ENCODE peak calls at places on chromosomes 3 and 15, in nine cellular contexts. One of them, this sample, is unnamed.
A peak's percentile ranks its signal among the peaks of the same experiment; 100 is the strongest.

GRCh38 chr3:46904303-46905190 is 27.0 kb downstream of the PTH1R start:
- DNase-seq in stimulated activated CD8-positive, alpha-beta memory T cell treated with anti-CD3 and anti-CD28 coated beads, Interleukin-7, amount 100 ng/mL, for 24 hours: no peak
- DNase-seq in amniotic epithelial cell: no peak
- DNase-seq in RPMI7951: no peak
- DNase-seq in SK-N-MC: no peak
- DNase-seq in heart left ventricle: no peak
- DNase-seq in mucosa of descending colon: no peak
- DNase-seq in T-helper 1 cell: no peak
- DNase-seq in GM12864: no peak
- DNase-seq in this sample: peak; percentile 64

GRCh38 chr3:127637971-127638370 is 9.0 kb downstream of the PODXL2 start:
- DNase-seq in stimulated activated CD8-positive, alpha-beta memory T cell treated with anti-CD3 and anti-CD28 coated beads, Interleukin-7, amount 100 ng/mL, for 24 hours: no peak
- DNase-seq in amniotic epithelial cell: no peak
- DNase-seq in RPMI7951: no peak
- DNase-seq in SK-N-MC: no peak
- DNase-seq in heart left ventricle: no peak
- DNase-seq in mucosa of descending colon: no peak
- DNase-seq in T-helper 1 cell: no peak
- DNase-seq in GM12864: no peak
- DNase-seq in this sample: no peak

GRCh38 chr3:14386254-14386653 is 16.2 kb upstream of the SLC6A6 start:
- DNase-seq in stimulated activated CD8-positive, alpha-beta memory T cell treated with anti-CD3 and anti-CD28 coated beads, Interleukin-7, amount 100 ng/mL, for 24 hours: no peak
- DNase-seq in amniotic epithelial cell: no peak
- DNase-seq in RPMI7951: no peak
- DNase-seq in SK-N-MC: no peak
- DNase-seq in heart left ventricle: no peak
- DNase-seq in mucosa of descending colon: no peak
- DNase-seq in T-helper 1 cell: no peak
- DNase-seq in GM12864: no peak
- DNase-seq in this sample: no peak

GRCh38 chr15:92648190-92648875 is 7.2 kb downstream of the FAM174B start:
- DNase-seq in stimulated activated CD8-positive, alpha-beta memory T cell treated with anti-CD3 and anti-CD28 coated beads, Interleukin-7, amount 100 ng/mL, for 24 hours: no peak
- DNase-seq in amniotic epithelial cell: no peak
- DNase-seq in RPMI7951: no peak
- DNase-seq in SK-N-MC: no peak
- DNase-seq in heart left ventricle: no peak
- DNase-seq in mucosa of descending colon: peak; percentile 22
- DNase-seq in T-helper 1 cell: no peak
- DNase-seq in GM12864: no peak
- DNase-seq in this sample: no peak

GRCh38 chr3:17183951-17184550 is 299.3 kb downstream of the PLCL2 start:
- DNase-seq in stimulated activated CD8-positive, alpha-beta memory T cell treated with anti-CD3 and anti-CD28 coated beads, Interleukin-7, amount 100 ng/mL, for 24 hours: no peak
- DNase-seq in amniotic epithelial cell: peak; percentile 56
- DNase-seq in RPMI7951: peak; percentile 72
- DNase-seq in SK-N-MC: no peak
- DNase-seq in heart left ventricle: no peak
- DNase-seq in mucosa of descending colon: no peak
- DNase-seq in T-helper 1 cell: no peak
- DNase-seq in GM12864: no peak
- DNase-seq in this sample: no peak

GRCh38 chr3:58630081-58630709 is 36.4 kb downstream of the FAM3D start:
- DNase-seq in stimulated activated CD8-positive, alpha-beta memory T cell treated with anti-CD3 and anti-CD28 coated beads, Interleukin-7, amount 100 ng/mL, for 24 hours: peak; percentile 38
- DNase-seq in amniotic epithelial cell: peak; percentile 55
- DNase-seq in RPMI7951: peak; percentile 55
- DNase-seq in SK-N-MC: no peak
- DNase-seq in heart left ventricle: peak; percentile 62
- DNase-seq in mucosa of descending colon: peak; percentile 82
- DNase-seq in T-helper 1 cell: peak; percentile 49
- DNase-seq in GM12864: no peak
- DNase-seq in this sample: peak; percentile 62

GRCh38 chr3:122975163-122975923 is 52.2 kb downstream of the SEMA5B start:
- DNase-seq in stimulated activated CD8-positive, alpha-beta memory T cell treated with anti-CD3 and anti-CD28 coated beads, Interleukin-7, amount 100 ng/mL, for 24 hours: no peak
- DNase-seq in amniotic epithelial cell: peak; percentile 97
- DNase-seq in RPMI7951: peak; percentile 93
- DNase-seq in SK-N-MC: no peak
- DNase-seq in heart left ventricle: no peak
- DNase-seq in mucosa of descending colon: no peak
- DNase-seq in T-helper 1 cell: no peak
- DNase-seq in GM12864: no peak
- DNase-seq in this sample: no peak

GRCh38 chr3:45914362-45915077 is 28.2 kb downstream of the CCR9 start:
- DNase-seq in stimulated activated CD8-positive, alpha-beta memory T cell treated with anti-CD3 and anti-CD28 coated beads, Interleukin-7, amount 100 ng/mL, for 24 hours: no peak
- DNase-seq in amniotic epithelial cell: no peak
- DNase-seq in RPMI7951: no peak
- DNase-seq in SK-N-MC: no peak
- DNase-seq in heart left ventricle: no peak
- DNase-seq in mucosa of descending colon: no peak
- DNase-seq in T-helper 1 cell: no peak
- DNase-seq in GM12864: no peak
- DNase-seq in this sample: no peak

GRCh38 chr15:77557178-77557960 is 75.3 kb downstream of the LINGO1 start:
- DNase-seq in stimulated activated CD8-positive, alpha-beta memory T cell treated with anti-CD3 and anti-CD28 coated beads, Interleukin-7, amount 100 ng/mL, for 24 hours: no peak
- DNase-seq in amniotic epithelial cell: no peak
- DNase-seq in RPMI7951: no peak
- DNase-seq in SK-N-MC: no peak
- DNase-seq in heart left ventricle: no peak
- DNase-seq in mucosa of descending colon: no peak
- DNase-seq in T-helper 1 cell: no peak
- DNase-seq in GM12864: no peak
- DNase-seq in this sample: no peak

GRCh38 chr3:53845103-53845880 is 927 bp downstream of the CHDH start:
- DNase-seq in stimulated activated CD8-positive, alpha-beta memory T cell treated with anti-CD3 and anti-CD28 coated beads, Interleukin-7, amount 100 ng/mL, for 24 hours: no peak
- DNase-seq in amniotic epithelial cell: peak; percentile 6
- DNase-seq in RPMI7951: no peak
- DNase-seq in SK-N-MC: no peak
- DNase-seq in heart left ventricle: peak; percentile 37
- DNase-seq in mucosa of descending colon: peak; percentile 68
- DNase-seq in T-helper 1 cell: no peak
- DNase-seq in GM12864: no peak
- DNase-seq in this sample: peak; percentile 85

GRCh38 chr3:195895078-195895899 is 13.1 kb downstream of the TNK2 start:
- DNase-seq in stimulated activated CD8-positive, alpha-beta memory T cell treated with anti-CD3 and anti-CD28 coated beads, Interleukin-7, amount 100 ng/mL, for 24 hours: peak; percentile 29
- DNase-seq in amniotic epithelial cell: no peak
- DNase-seq in RPMI7951: peak; percentile 53
- DNase-seq in SK-N-MC: no peak
- DNase-seq in heart left ventricle: peak; percentile 42
- DNase-seq in mucosa of descending colon: peak; percentile 54
- DNase-seq in T-helper 1 cell: peak; percentile 63
- DNase-seq in GM12864: no peak
- DNase-seq in this sample: peak; percentile 88

GRCh38 chr15:80183886-80184285 is 31.1 kb downstream of the FAH start:
- DNase-seq in stimulated activated CD8-positive, alpha-beta memory T cell treated with anti-CD3 and anti-CD28 coated beads, Interleukin-7, amount 100 ng/mL, for 24 hours: no peak
- DNase-seq in amniotic epithelial cell: no peak
- DNase-seq in RPMI7951: no peak
- DNase-seq in SK-N-MC: no peak
- DNase-seq in heart left ventricle: no peak
- DNase-seq in mucosa of descending colon: no peak
- DNase-seq in T-helper 1 cell: no peak
- DNase-seq in GM12864: no peak
- DNase-seq in this sample: no peak

GRCh38 chr3:144332866-144333265 is 361.2 kb downstream of the DIPK2A start:
- DNase-seq in stimulated activated CD8-positive, alpha-beta memory T cell treated with anti-CD3 and anti-CD28 coated beads, Interleukin-7, amount 100 ng/mL, for 24 hours: no peak
- DNase-seq in amniotic epithelial cell: no peak
- DNase-seq in RPMI7951: no peak
- DNase-seq in SK-N-MC: no peak
- DNase-seq in heart left ventricle: no peak
- DNase-seq in mucosa of descending colon: no peak
- DNase-seq in T-helper 1 cell: no peak
- DNase-seq in GM12864: no peak
- DNase-seq in this sample: no peak

GRCh38 chr15:68382286-68383007 is 49.5 kb downstream of the ITGA11 start:
- DNase-seq in stimulated activated CD8-positive, alpha-beta memory T cell treated with anti-CD3 and anti-CD28 coated beads, Interleukin-7, amount 100 ng/mL, for 24 hours: no peak
- DNase-seq in amniotic epithelial cell: peak; percentile 61
- DNase-seq in RPMI7951: peak; percentile 67
- DNase-seq in SK-N-MC: no peak
- DNase-seq in heart left ventricle: no peak
- DNase-seq in mucosa of descending colon: no peak
- DNase-seq in T-helper 1 cell: no peak
- DNase-seq in GM12864: no peak
- DNase-seq in this sample: no peak

GRCh38 chr3:11954312-11954934 is 49.8 kb upstream of the SYN2 start:
- DNase-seq in stimulated activated CD8-positive, alpha-beta memory T cell treated with anti-CD3 and anti-CD28 coated beads, Interleukin-7, amount 100 ng/mL, for 24 hours: no peak
- DNase-seq in amniotic epithelial cell: no peak
- DNase-seq in RPMI7951: no peak
- DNase-seq in SK-N-MC: no peak
- DNase-seq in heart left ventricle: no peak
- DNase-seq in mucosa of descending colon: peak; percentile 68
- DNase-seq in T-helper 1 cell: no peak
- DNase-seq in GM12864: no peak
- DNase-seq in this sample: no peak

GRCh38 chr3:100590114-100590839 is 19.1 kb upstream of the ADGRG7 start:
- DNase-seq in stimulated activated CD8-positive, alpha-beta memory T cell treated with anti-CD3 and anti-CD28 coated beads, Interleukin-7, amount 100 ng/mL, for 24 hours: peak; percentile 23
- DNase-seq in amniotic epithelial cell: peak; percentile 68
- DNase-seq in RPMI7951: peak; percentile 67
- DNase-seq in SK-N-MC: peak; percentile 76
- DNase-seq in heart left ventricle: peak; percentile 24
- DNase-seq in mucosa of descending colon: peak; percentile 76
- DNase-seq in T-helper 1 cell: peak; percentile 52
- DNase-seq in GM12864: no peak
- DNase-seq in this sample: no peak

GRCh38 chr3:150059729-150060128 is 89.0 kb upstream of the PFN2 start:
- DNase-seq in stimulated activated CD8-positive, alpha-beta memory T cell treated with anti-CD3 and anti-CD28 coated beads, Interleukin-7, amount 100 ng/mL, for 24 hours: no peak
- DNase-seq in amniotic epithelial cell: no peak
- DNase-seq in RPMI7951: peak; percentile 45
- DNase-seq in SK-N-MC: no peak
- DNase-seq in heart left ventricle: no peak
- DNase-seq in mucosa of descending colon: no peak
- DNase-seq in T-helper 1 cell: no peak
- DNase-seq in GM12864: no peak
- DNase-seq in this sample: no peak

GRCh38 chr3:146148468-146148931 is 12.5 kb downstream of the PLOD2 start:
- DNase-seq in stimulated activated CD8-positive, alpha-beta memory T cell treated with anti-CD3 and anti-CD28 coated beads, Interleukin-7, amount 100 ng/mL, for 24 hours: no peak
- DNase-seq in amniotic epithelial cell: peak; percentile 85
- DNase-seq in RPMI7951: no peak
- DNase-seq in SK-N-MC: peak; percentile 70
- DNase-seq in heart left ventricle: no peak
- DNase-seq in mucosa of descending colon: no peak
- DNase-seq in T-helper 1 cell: no peak
- DNase-seq in GM12864: no peak
- DNase-seq in this sample: no peak

GRCh38 chr3:72938471-72939265 is 50.8 kb downstream of the GXYLT2 start:
- DNase-seq in stimulated activated CD8-positive, alpha-beta memory T cell treated with anti-CD3 and anti-CD28 coated beads, Interleukin-7, amount 100 ng/mL, for 24 hours: no peak
- DNase-seq in amniotic epithelial cell: peak; percentile 100
- DNase-seq in RPMI7951: peak; percentile 96
- DNase-seq in SK-N-MC: no peak
- DNase-seq in heart left ventricle: peak; percentile 54
- DNase-seq in mucosa of descending colon: peak; percentile 27
- DNase-seq in T-helper 1 cell: peak; percentile 10
- DNase-seq in GM12864: no peak
- DNase-seq in this sample: no peak

GRCh38 chr3:159627229-159627628 is 361.4 kb upstream of the IL12A start:
- DNase-seq in stimulated activated CD8-positive, alpha-beta memory T cell treated with anti-CD3 and anti-CD28 coated beads, Interleukin-7, amount 100 ng/mL, for 24 hours: no peak
- DNase-seq in amniotic epithelial cell: no peak
- DNase-seq in RPMI7951: peak; percentile 64
- DNase-seq in SK-N-MC: peak; percentile 51
- DNase-seq in heart left ventricle: no peak
- DNase-seq in mucosa of descending colon: peak; percentile 20
- DNase-seq in T-helper 1 cell: no peak
- DNase-seq in GM12864: no peak
- DNase-seq in this sample: no peak

GRCh38 chr3:184129012-184129411 is 6.1 kb upstream of the EIF2B5 start:
- DNase-seq in stimulated activated CD8-positive, alpha-beta memory T cell treated with anti-CD3 and anti-CD28 coated beads, Interleukin-7, amount 100 ng/mL, for 24 hours: no peak
- DNase-seq in amniotic epithelial cell: peak; percentile 46
- DNase-seq in RPMI7951: peak; percentile 52
- DNase-seq in SK-N-MC: no peak
- DNase-seq in heart left ventricle: no peak
- DNase-seq in mucosa of descending colon: no peak
- DNase-seq in T-helper 1 cell: no peak
- DNase-seq in GM12864: no peak
- DNase-seq in this sample: no peak

GRCh38 chr3:170572665-170573253 is 13.1 kb downstream of the SLC7A14 start:
- DNase-seq in stimulated activated CD8-positive, alpha-beta memory T cell treated with anti-CD3 and anti-CD28 coated beads, Interleukin-7, amount 100 ng/mL, for 24 hours: no peak
- DNase-seq in amniotic epithelial cell: peak; percentile 48
- DNase-seq in RPMI7951: peak; percentile 90
- DNase-seq in SK-N-MC: no peak
- DNase-seq in heart left ventricle: no peak
- DNase-seq in mucosa of descending colon: no peak
- DNase-seq in T-helper 1 cell: no peak
- DNase-seq in GM12864: peak; percentile 70
- DNase-seq in this sample: no peak

GRCh38 chr15:69491051-69491505 is 38.5 kb downstream of the RPLP1 start:
- DNase-seq in stimulated activated CD8-positive, alpha-beta memory T cell treated with anti-CD3 and anti-CD28 coated beads, Interleukin-7, amount 100 ng/mL, for 24 hours: no peak
- DNase-seq in amniotic epithelial cell: no peak
- DNase-seq in RPMI7951: peak; percentile 89
- DNase-seq in SK-N-MC: no peak
- DNase-seq in heart left ventricle: no peak
- DNase-seq in mucosa of descending colon: no peak
- DNase-seq in T-helper 1 cell: no peak
- DNase-seq in GM12864: no peak
- DNase-seq in this sample: peak; percentile 73

GRCh38 chr3:99172736-99173657 is 271.5 kb upstream of the DCBLD2 start:
- DNase-seq in stimulated activated CD8-positive, alpha-beta memory T cell treated with anti-CD3 and anti-CD28 coated beads, Interleukin-7, amount 100 ng/mL, for 24 hours: no peak
- DNase-seq in amniotic epithelial cell: peak; percentile 75
- DNase-seq in RPMI7951: peak; percentile 72
- DNase-seq in SK-N-MC: peak; percentile 73
- DNase-seq in heart left ventricle: peak; percentile 23
- DNase-seq in mucosa of descending colon: peak; percentile 77
- DNase-seq in T-helper 1 cell: no peak
- DNase-seq in GM12864: peak; percentile 34
- DNase-seq in this sample: peak; percentile 62

GRCh38 chr3:57892423-57892822 is 115.8 kb upstream of the FLNB start:
- DNase-seq in stimulated activated CD8-positive, alpha-beta memory T cell treated with anti-CD3 and anti-CD28 coated beads, Interleukin-7, amount 100 ng/mL, for 24 hours: no peak
- DNase-seq in amniotic epithelial cell: no peak
- DNase-seq in RPMI7951: peak; percentile 27
- DNase-seq in SK-N-MC: no peak
- DNase-seq in heart left ventricle: no peak
- DNase-seq in mucosa of descending colon: no peak
- DNase-seq in T-helper 1 cell: no peak
- DNase-seq in GM12864: no peak
- DNase-seq in this sample: no peak

GRCh38 chr15:101262551-101262950 is 10.7 kb upstream of the CHSY1 start:
- DNase-seq in stimulated activated CD8-positive, alpha-beta memory T cell treated with anti-CD3 and anti-CD28 coated beads, Interleukin-7, amount 100 ng/mL, for 24 hours: no peak
- DNase-seq in amniotic epithelial cell: peak; percentile 32
- DNase-seq in RPMI7951: no peak
- DNase-seq in SK-N-MC: no peak
- DNase-seq in heart left ventricle: no peak
- DNase-seq in mucosa of descending colon: no peak
- DNase-seq in T-helper 1 cell: no peak
- DNase-seq in GM12864: no peak
- DNase-seq in this sample: no peak

GRCh38 chr15:67838789-67839332 is 984 bp downstream of the RNU6-1 start:
- DNase-seq in stimulated activated CD8-positive, alpha-beta memory T cell treated with anti-CD3 and anti-CD28 coated beads, Interleukin-7, amount 100 ng/mL, for 24 hours: no peak
- DNase-seq in amniotic epithelial cell: peak; percentile 55
- DNase-seq in RPMI7951: peak; percentile 62
- DNase-seq in SK-N-MC: no peak
- DNase-seq in heart left ventricle: peak; percentile 42
- DNase-seq in mucosa of descending colon: peak; percentile 62
- DNase-seq in T-helper 1 cell: no peak
- DNase-seq in GM12864: no peak
- DNase-seq in this sample: peak; percentile 80

GRCh38 chr3:55511895-55512585 is 24.9 kb upstream of the WNT5A start:
- DNase-seq in stimulated activated CD8-positive, alpha-beta memory T cell treated with anti-CD3 and anti-CD28 coated beads, Interleukin-7, amount 100 ng/mL, for 24 hours: no peak
- DNase-seq in amniotic epithelial cell: peak; percentile 60
- DNase-seq in RPMI7951: peak; percentile 53
- DNase-seq in SK-N-MC: no peak
- DNase-seq in heart left ventricle: no peak
- DNase-seq in mucosa of descending colon: no peak
- DNase-seq in T-helper 1 cell: no peak
- DNase-seq in GM12864: no peak
- DNase-seq in this sample: no peak

GRCh38 chr3:4504340-4505261 is 11.5 kb downstream of the ITPR1 start:
- DNase-seq in stimulated activated CD8-positive, alpha-beta memory T cell treated with anti-CD3 and anti-CD28 coated beads, Interleukin-7, amount 100 ng/mL, for 24 hours: no peak
- DNase-seq in amniotic epithelial cell: no peak
- DNase-seq in RPMI7951: peak; percentile 34
- DNase-seq in SK-N-MC: no peak
- DNase-seq in heart left ventricle: no peak
- DNase-seq in mucosa of descending colon: peak; percentile 87
- DNase-seq in T-helper 1 cell: peak; percentile 42
- DNase-seq in GM12864: no peak
- DNase-seq in this sample: no peak

GRCh38 chr15:35061171-35062163 is 23.6 kb downstream of the NANOGP8 start:
- DNase-seq in stimulated activated CD8-positive, alpha-beta memory T cell treated with anti-CD3 and anti-CD28 coated beads, Interleukin-7, amount 100 ng/mL, for 24 hours: no peak
- DNase-seq in amniotic epithelial cell: no peak
- DNase-seq in RPMI7951: peak; percentile 13
- DNase-seq in SK-N-MC: no peak
- DNase-seq in heart left ventricle: no peak
- DNase-seq in mucosa of descending colon: no peak
- DNase-seq in T-helper 1 cell: no peak
- DNase-seq in GM12864: no peak
- DNase-seq in this sample: no peak

GRCh38 chr15:75704263-75704615 is 8.4 kb downstream of the CSPG4 start:
- DNase-seq in stimulated activated CD8-positive, alpha-beta memory T cell treated with anti-CD3 and anti-CD28 coated beads, Interleukin-7, amount 100 ng/mL, for 24 hours: no peak
- DNase-seq in amniotic epithelial cell: no peak
- DNase-seq in RPMI7951: no peak
- DNase-seq in SK-N-MC: no peak
- DNase-seq in heart left ventricle: no peak
- DNase-seq in mucosa of descending colon: no peak
- DNase-seq in T-helper 1 cell: no peak
- DNase-seq in GM12864: no peak
- DNase-seq in this sample: no peak

This sample was measured in aorta.